ENCODE peak calls at places on chromosomes 5 and 9, in six cellular contexts. Z is tibial nerve, U is dorsolateral prefrontal cortex, B is right lobe of liver, Y is A549, S is keratinocyte. V is an unnamed sample.

GRCh38 chr5:997001-997474 is 11.6 kb upstream of the NKD2 start:
- DNase-seq in Y (peak; percentile 36), U (no peak), S (no peak), B (no peak), Z (no peak), V (no peak)

GRCh38 chr5:142428773-142429473 is 104.1 kb upstream of the SPRY4 start:
- DNase-seq in B (no peak), Y (no peak), U (no peak), Z (no peak), S (no peak), V (no peak)

GRCh38 chr5:128572546-128573339 is 34.7 kb upstream of the FBN2 start:
- DNase-seq in S (no peak), U (no peak), Y (no peak), Z (no peak), B (no peak), V (no peak)

GRCh38 chr5:173711466-173711865 is 95.0 kb upstream of the BOD1 start:
- DNase-seq in S (no peak), U (no peak), Y (no peak), Z (no peak), B (no peak), V (no peak)

GRCh38 chr5:173853370-173854131 is 34.6 kb upstream of the CPEB4 start:
- DNase-seq in Z (no peak), U (no peak), S (no peak), B (no peak), Y (no peak), V (no peak)

GRCh38 chr5:142323480-142324376 is 1.1 kb downstream of the SPRY4 start:
- DNase-seq in Z (peak; percentile 21), U (no peak), S (no peak), B (peak; percentile 35), Y (peak; percentile 15), V (no peak)

GRCh38 chr9:81737871-81738507 is 48.6 kb upstream of the TLE1 start:
- DNase-seq in Y (peak; percentile 89), S (peak; percentile 4), B (peak; percentile 24), Z (no peak), U (no peak), V (no peak)

GRCh38 chr9:99083051-99083450 is 21.9 kb upstream of the TGFBR1 start:
- DNase-seq in U (no peak), Z (no peak), S (no peak), B (no peak), Y (no peak), V (no peak)

GRCh38 chr9:91395553-91396470 is 27.8 kb downstream of the NFIL3 start:
- DNase-seq in Y (no peak), Z (no peak), B (no peak), U (no peak), S (peak; percentile 54), V (no peak)

GRCh38 chr5:68708156-68708841 is 385.5 kb upstream of the SLC30A5 start:
- DNase-seq in B (no peak), S (no peak), U (no peak), Y (no peak), Z (no peak), V (no peak)

GRCh38 chr5:68708842-68709170 is 385.0 kb upstream of the SLC30A5 start:
- DNase-seq in Z (no peak), B (no peak), U (no peak), S (no peak), Y (no peak), V (no peak)

GRCh38 chr5:68711311-68712200 is 382.3 kb upstream of the SLC30A5 start:
- DNase-seq in Y (no peak), Z (no peak), U (peak; percentile 28), S (no peak), B (no peak), V (no peak)

GRCh38 chr5:68710514-68710913 is 383.3 kb upstream of the SLC30A5 start:
- DNase-seq in Z (no peak), U (no peak), Y (no peak), B (no peak), S (no peak), V (no peak)

DNA sequence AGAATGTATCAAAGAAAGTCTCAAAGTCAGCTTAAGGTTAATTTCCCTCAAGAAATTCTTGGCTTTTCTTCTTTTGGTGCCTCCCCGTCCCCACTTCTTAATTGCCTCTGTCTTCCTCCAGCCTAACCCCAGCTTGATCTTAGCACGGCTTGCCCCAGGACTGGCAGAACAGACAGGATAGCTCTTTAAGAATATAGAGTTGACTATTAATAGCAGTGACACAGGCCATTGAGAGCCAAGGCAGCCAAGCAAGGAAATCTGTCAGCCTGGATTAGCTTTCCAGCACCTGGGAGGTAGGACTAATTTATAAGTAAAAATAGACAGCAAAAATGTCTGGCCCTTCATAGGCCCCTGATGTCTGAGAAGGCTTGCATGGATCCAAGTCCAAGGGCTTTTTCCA is 384.6 kb upstream of the SLC30A5 start:
- DNase-seq in U (no peak), Y (no peak), S (no peak), B (no peak), Z (no peak), V (no peak)
- H3K27ac ChIP-seq in U (peak overlapping the region; percentile 31), Y (no peak overlapping the region), S (no peak overlapping the region), B (no peak overlapping the region), Z (no peak overlapping the region), V (no peak overlapping the region)

GRCh38 chr9:114733814-114734213 is 51.8 kb upstream of the TEX48 start:
- DNase-seq in B (no peak), U (no peak), S (peak; percentile 60), Y (peak; percentile 59), Z (no peak), V (no peak)

GRCh38 chr9:114735732-114736131 is 53.7 kb upstream of the TEX48 start:
- DNase-seq in Z (no peak), Y (no peak), S (no peak), B (no peak), U (no peak), V (no peak)

GRCh38 chr9:114729706-114730105 is 47.7 kb upstream of the TEX48 start:
- DNase-seq in Z (no peak), S (no peak), U (no peak), Y (no peak), B (no peak), V (no peak)

GRCh38 chr9:114732842-114733241 is 50.9 kb upstream of the TEX48 start:
- DNase-seq in B (no peak), S (peak; percentile 50), Z (no peak), Y (peak; percentile 28), U (no peak), V (no peak)

GRCh38 chr9:114731701-114732100 is 49.7 kb upstream of the TEX48 start:
- DNase-seq in U (no peak), S (no peak), Y (no peak), B (no peak), Z (no peak), V (no peak)
- H3K27ac ChIP-seq in U (no peak overlapping the region), S (peak overlapping the region; percentile 93), Y (peak overlapping the region; percentile 43), B (no peak overlapping the region), Z (no peak overlapping the region), V (no peak overlapping the region)

DNA sequence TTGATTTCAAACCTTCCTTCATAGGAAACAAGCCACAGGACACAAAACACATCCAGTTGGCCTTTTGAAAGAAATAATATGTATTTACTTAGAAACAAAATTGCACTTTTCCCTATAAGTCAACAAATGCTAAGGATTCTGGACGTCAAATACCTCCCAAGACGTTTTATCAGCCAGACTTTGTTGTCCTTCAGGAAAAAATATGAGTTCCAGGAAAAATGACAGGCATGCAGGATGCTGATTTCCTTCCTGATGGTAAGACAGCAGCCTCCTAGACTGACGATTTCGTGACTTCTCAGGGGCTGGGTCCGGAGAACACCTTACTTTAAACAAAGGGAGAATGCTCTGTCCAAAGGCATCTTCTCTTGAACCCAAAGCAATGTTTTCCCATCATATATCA is 69.1 kb downstream of the IL6ST start:
- DNase-seq in Z (no peak), B (no peak), Y (no peak), U (no peak), S (no peak), V (no peak)
- H3K27ac ChIP-seq in Z (no peak overlapping the region), B (no peak overlapping the region), Y (peak overlapping the region; percentile 61), U (no peak overlapping the region), S (no peak overlapping the region), V (no peak overlapping the region)

GRCh38 chr5:149133795-149134777 is 7.2 kb upstream of the ABLIM3 start:
- DNase-seq in Z (no peak), U (no peak), Y (peak; percentile 72), B (peak; percentile 74), S (no peak), V (no peak)

GRCh38 chr5:149132474-149132873 is 8.8 kb upstream of the ABLIM3 start:
- DNase-seq in Z (no peak), S (no peak), U (no peak), B (no peak), Y (no peak), V (no peak)

GRCh38 chr5:149138182-149138923 is 2.9 kb upstream of the ABLIM3 start:
- DNase-seq in B (no peak), Y (no peak), U (no peak), Z (no peak), S (no peak), V (no peak)

GRCh38 chr5:149135536-149136201 is 5.6 kb upstream of the ABLIM3 start:
- DNase-seq in Y (no peak), U (no peak), B (no peak), S (no peak), Z (no peak), V (no peak)

GRCh38 chr5:149134778-149135169 is 6.5 kb upstream of the ABLIM3 start:
- DNase-seq in U (no peak), B (no peak), Z (no peak), Y (no peak), S (no peak), V (no peak)
- H3K27ac ChIP-seq in U (no peak overlapping the region), B (peak overlapping the region; percentile 86), Z (no peak overlapping the region), Y (peak overlapping the region; percentile 73), S (peak overlapping the region; percentile 73), V (no peak overlapping the region)

GRCh38 chr9:93126825-93127368 is 7.2 kb downstream of the NINJ1 start:
- DNase-seq in U (no peak), S (no peak), Z (no peak), B (peak; percentile 28), Y (no peak), V (no peak)
- H3K27ac ChIP-seq in U (no peak overlapping the region), S (no peak overlapping the region), Z (peak overlapping the region; percentile 58), B (no peak overlapping the region), Y (no peak overlapping the region), V (peak overlapping the region; percentile 55)

V was measured in substantia nigra.